ENCODE peak calls at places on chromosome 5, in six cellular contexts. F is fibroblast of lung, T is H9, Z is adipocyte, J is A673, I is adrenal gland. S is an unnamed sample. For H3K9me3, the result is how much of the 10 kb centered on the place peaks cover.

GRCh38 chr5:112338681-112339337 is 80.3 kb downstream of the EPB41L4A start:
- DNase-seq in F (peak), I (no peak), J (no peak), T (no peak), Z (no peak), S (peak)

GRCh38 chr5:132510076-132510475 is 19.5 kb upstream of the IRF1 start:
- DNase-seq in J (no peak), F (peak), Z (no peak), T (no peak), I (no peak), S (peak)

GRCh38 chr5:64794053-64794770 is 25.5 kb downstream of the CWC27 start:
- DNase-seq in F (no peak), Z (no peak), I (no peak), T (no peak), J (peak), S (no peak)

GRCh38 chr5:172939045-172939444 is 20.2 kb upstream of the RPL26L1 start:
- DNase-seq in T (peak), Z (no peak), I (peak), J (peak), F (no peak), S (no peak)

GRCh38 chr5:111781200-111781599 is 24.2 kb upstream of the NREP start:
- DNase-seq in F (peak), T (no peak), I (peak), Z (no peak), J (no peak), S (peak)

GRCh38 chr5:106610041-106610440 is 1060.7 kb downstream of the EFNA5 start:
- DNase-seq in Z (no peak), J (no peak), F (no peak), I (no peak), T (no peak), S (no peak)

GRCh38 chr5:93209476-93209875 is 371.5 kb downstream of the NR2F1-AS1 start:
- DNase-seq in Z (no peak), I (no peak), J (no peak), F (no peak), T (no peak), S (no peak)

GRCh38 chr5:61790678-61791077 is 458.6 kb downstream of the ZSWIM6 start:
- DNase-seq in F (no peak), Z (no peak), J (no peak), I (no peak), T (no peak), S (peak)

GRCh38 chr5:133669472-133669871 is 57.1 kb upstream of the FSTL4 start:
- DNase-seq in F (no peak), T (no peak), I (no peak), Z (no peak), J (no peak), S (no peak)

GRCh38 chr5:126122942-126123341 is 300.3 kb upstream of the GRAMD2B start:
- DNase-seq in T (peak), J (no peak), I (no peak), Z (no peak), F (peak), S (peak)

GRCh38 chr5:119287547-119288073 is 68.2 kb upstream of the TNFAIP8 start:
- DNase-seq in I (no peak), J (no peak), F (peak), Z (peak), T (no peak), S (peak)

GRCh38 chr5:134438641-134439621 is 27.2 kb upstream of the CDKN2AIPNL start:
- DNase-seq in T (peak), Z (peak), J (peak), I (peak), F (peak), S (peak)

GRCh38 chr5:73816656-73817420 is 190.8 kb downstream of the ARHGEF28 start:
- DNase-seq in J (no peak), F (peak), T (no peak), I (no peak), Z (peak), S (peak)

GRCh38 chr5:58871648-58872242 is 288.9 kb downstream of the RAB3C start:
- DNase-seq in Z (peak), T (no peak), F (peak), I (no peak), J (peak), S (peak)

GRCh38 chr5:133421394-133421793 is 190.9 kb downstream of the FSTL4 start:
- DNase-seq in T (peak), J (peak), F (peak), I (peak), Z (no peak), S (no peak)

GRCh38 chr5:7682379-7682778 is 168.6 kb downstream of the CFAP90 start:
- DNase-seq in J (no peak), F (no peak), Z (no peak), I (no peak), T (no peak), S (no peak)

GRCh38 chr5:178793696-178794095 is 63.2 kb upstream of the ZNF354A start:
- DNase-seq in Z (no peak), T (no peak), F (no peak), J (no peak), I (no peak), S (no peak)
- H3K9me3 ChIP-seq in Z (under half), T (under half), F (under half), J (under half), I (under half), S (under half)

GRCh38 chr5:150945501-150945900 is 40.7 kb upstream of the ZNF300 start:
- DNase-seq in F (peak), Z (no peak), T (no peak), J (no peak), I (no peak), S (peak)

GRCh38 chr5:150945947-150946346 is 41.2 kb upstream of the ZNF300 start:
- DNase-seq in I (no peak), T (no peak), F (peak), Z (no peak), J (no peak), S (no peak)

GRCh38 chr5:150946351-150946905 is 41.6 kb upstream of the ZNF300 start:
- DNase-seq in J (peak), Z (no peak), T (no peak), I (peak), F (peak), S (no peak)

GRCh38 chr5:150948539-150948938 is 43.8 kb upstream of the ZNF300 start:
- DNase-seq in Z (no peak), I (no peak), T (no peak), F (no peak), J (no peak), S (no peak)
- H3K9me3 ChIP-seq in Z (half or more), I (under half), T (half or more), F (under half), J (half or more), S (half or more)

DNA sequence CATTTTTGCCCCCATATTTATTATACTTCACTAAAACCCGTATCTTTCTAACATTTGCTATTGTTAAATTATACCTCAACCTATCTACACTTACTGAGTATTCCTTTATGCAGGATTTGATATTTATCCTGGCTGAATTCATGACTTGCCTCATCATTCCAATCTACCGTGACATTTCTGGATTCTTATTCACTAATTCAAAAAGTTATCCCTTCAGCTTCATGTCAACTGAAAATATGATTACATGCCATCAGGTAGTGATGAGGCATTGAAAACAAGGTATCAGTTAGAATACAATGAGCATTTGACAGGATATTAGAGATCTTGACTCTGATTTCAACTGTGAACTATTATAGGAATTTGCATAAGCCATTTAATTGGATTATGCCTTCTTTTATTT is 2171.9 kb upstream of the WWC1 start:
- DNase-seq in J (no peak), I (no peak), Z (no peak), F (no peak), T (no peak), S (no peak)
- H3K9me3 ChIP-seq in J (under half), I (under half), Z (under half), F (under half), T (under half), S (under half)

GRCh38 chr5:124007675-124008398 is 495.9 kb downstream of the CSNK1G3 start:
- DNase-seq in F (peak), Z (no peak), T (no peak), J (no peak), I (no peak), S (no peak)
- H3K9me3 ChIP-seq in F (under half), Z (under half), T (under half), J (under half), I (under half), S (under half)

S was measured in mammary epithelial cell.